ENCODE peak calls at places on chromosomes 7 and 10, in seven cellular contexts. One of them, this sample, is unnamed.

GRCh38 chr7:102264367-102264891 is 22.2 kb upstream of the SH2B2 start:
- DNase-seq in cardiac muscle cell: no peak
- DNase-seq in substantia nigra: no peak
- DNase-seq in lower lobe of right lung: no peak
- DNase-seq in adrenal gland: no peak
- DNase-seq in Panc1: no peak
- DNase-seq in effector memory CD4-positive, alpha-beta T cell: no peak
- DNase-seq in this sample: no peak

GRCh38 chr7:92461027-92462003 is 14.0 kb downstream of the GATAD1 start:
- DNase-seq in cardiac muscle cell: peak
- DNase-seq in substantia nigra: no peak
- DNase-seq in lower lobe of right lung: no peak
- DNase-seq in adrenal gland: peak
- DNase-seq in Panc1: peak
- DNase-seq in effector memory CD4-positive, alpha-beta T cell: no peak
- DNase-seq in this sample: no peak

GRCh38 chr10:71077143-71077581 is 135.2 kb upstream of the UNC5B start:
- DNase-seq in cardiac muscle cell: no peak
- DNase-seq in substantia nigra: no peak
- DNase-seq in lower lobe of right lung: no peak
- DNase-seq in adrenal gland: no peak
- DNase-seq in Panc1: no peak
- DNase-seq in effector memory CD4-positive, alpha-beta T cell: no peak
- DNase-seq in this sample: no peak

GRCh38 chr7:4996696-4997222 is 37.8 kb upstream of the MMD2 start:
- DNase-seq in cardiac muscle cell: no peak
- DNase-seq in substantia nigra: no peak
- DNase-seq in lower lobe of right lung: no peak
- DNase-seq in adrenal gland: no peak
- DNase-seq in Panc1: no peak
- DNase-seq in effector memory CD4-positive, alpha-beta T cell: no peak
- DNase-seq in this sample: no peak

GRCh38 chr10:13806419-13806818 is 219.7 kb downstream of the PRPF18 start:
- DNase-seq in cardiac muscle cell: no peak
- DNase-seq in substantia nigra: no peak
- DNase-seq in lower lobe of right lung: no peak
- DNase-seq in adrenal gland: no peak
- DNase-seq in Panc1: no peak
- DNase-seq in effector memory CD4-positive, alpha-beta T cell: no peak
- DNase-seq in this sample: no peak

GRCh38 chr10:110845756-110846620 is 25.7 kb upstream of the PDCD4 start:
- DNase-seq in cardiac muscle cell: no peak
- DNase-seq in substantia nigra: no peak
- DNase-seq in lower lobe of right lung: no peak
- DNase-seq in adrenal gland: no peak
- DNase-seq in Panc1: no peak
- DNase-seq in effector memory CD4-positive, alpha-beta T cell: no peak
- DNase-seq in this sample: no peak

GRCh38 chr7:81516898-81517297 is 252.9 kb downstream of the HGF start:
- DNase-seq in cardiac muscle cell: no peak
- DNase-seq in substantia nigra: no peak
- DNase-seq in lower lobe of right lung: no peak
- DNase-seq in adrenal gland: no peak
- DNase-seq in Panc1: no peak
- DNase-seq in effector memory CD4-positive, alpha-beta T cell: no peak
- DNase-seq in this sample: no peak

GRCh38 chr7:16712916-16713315 is 40.6 kb upstream of the TSPAN13 start:
- DNase-seq in cardiac muscle cell: no peak
- DNase-seq in substantia nigra: no peak
- DNase-seq in lower lobe of right lung: no peak
- DNase-seq in adrenal gland: no peak
- DNase-seq in Panc1: no peak
- DNase-seq in effector memory CD4-positive, alpha-beta T cell: no peak
- DNase-seq in this sample: no peak

GRCh38 chr7:82677064-82677463 is 233.5 kb upstream of the CACNA2D1 start:
- DNase-seq in cardiac muscle cell: no peak
- DNase-seq in substantia nigra: no peak
- DNase-seq in lower lobe of right lung: no peak
- DNase-seq in adrenal gland: no peak
- DNase-seq in Panc1: no peak
- DNase-seq in effector memory CD4-positive, alpha-beta T cell: no peak
- DNase-seq in this sample: no peak

GRCh38 chr7:129553861-129554530 is 51.7 kb downstream of the SMKR1 start:
- DNase-seq in cardiac muscle cell: no peak
- DNase-seq in substantia nigra: no peak
- DNase-seq in lower lobe of right lung: no peak
- DNase-seq in adrenal gland: peak
- DNase-seq in Panc1: no peak
- DNase-seq in effector memory CD4-positive, alpha-beta T cell: peak
- DNase-seq in this sample: no peak

GRCh38 chr7:7704867-7705266 is 13.5 kb downstream of the RPA3 start:
- DNase-seq in cardiac muscle cell: no peak
- DNase-seq in substantia nigra: no peak
- DNase-seq in lower lobe of right lung: no peak
- DNase-seq in adrenal gland: no peak
- DNase-seq in Panc1: no peak
- DNase-seq in effector memory CD4-positive, alpha-beta T cell: no peak
- DNase-seq in this sample: peak

GRCh38 chr7:116341222-116341907 is 131.0 kb downstream of the TES start:
- DNase-seq in cardiac muscle cell: no peak
- DNase-seq in substantia nigra: no peak
- DNase-seq in lower lobe of right lung: no peak
- DNase-seq in adrenal gland: no peak
- DNase-seq in Panc1: no peak
- DNase-seq in effector memory CD4-positive, alpha-beta T cell: no peak
- DNase-seq in this sample: no peak

GRCh38 chr7:121006731-121007315 is 18.3 kb downstream of the CPED1 start:
- DNase-seq in cardiac muscle cell: no peak
- DNase-seq in substantia nigra: no peak
- DNase-seq in lower lobe of right lung: no peak
- DNase-seq in adrenal gland: no peak
- DNase-seq in Panc1: no peak
- DNase-seq in effector memory CD4-positive, alpha-beta T cell: no peak
- DNase-seq in this sample: no peak

GRCh38 chr7:41418337-41418736 is 284.6 kb downstream of the INHBA start:
- DNase-seq in cardiac muscle cell: no peak
- DNase-seq in substantia nigra: no peak
- DNase-seq in lower lobe of right lung: no peak
- DNase-seq in adrenal gland: no peak
- DNase-seq in Panc1: no peak
- DNase-seq in effector memory CD4-positive, alpha-beta T cell: no peak
- DNase-seq in this sample: no peak

GRCh38 chr7:37817219-37817618 is 31.2 kb upstream of the NME8 start:
- DNase-seq in cardiac muscle cell: no peak
- DNase-seq in substantia nigra: no peak
- DNase-seq in lower lobe of right lung: no peak
- DNase-seq in adrenal gland: no peak
- DNase-seq in Panc1: no peak
- DNase-seq in effector memory CD4-positive, alpha-beta T cell: no peak
- DNase-seq in this sample: no peak

GRCh38 chr10:113493195-113493594 is 59.7 kb upstream of the HABP2 start:
- DNase-seq in cardiac muscle cell: no peak
- DNase-seq in substantia nigra: no peak
- DNase-seq in lower lobe of right lung: no peak
- DNase-seq in adrenal gland: no peak
- DNase-seq in Panc1: no peak
- DNase-seq in effector memory CD4-positive, alpha-beta T cell: no peak
- DNase-seq in this sample: no peak

GRCh38 chr7:52257890-52258289 is 777.5 kb upstream of the POM121L12 start:
- DNase-seq in cardiac muscle cell: peak
- DNase-seq in substantia nigra: no peak
- DNase-seq in lower lobe of right lung: no peak
- DNase-seq in adrenal gland: peak
- DNase-seq in Panc1: no peak
- DNase-seq in effector memory CD4-positive, alpha-beta T cell: no peak
- DNase-seq in this sample: no peak

GRCh38 chr7:91164948-91165845 is 99.0 kb upstream of the FZD1 start:
- DNase-seq in cardiac muscle cell: no peak
- DNase-seq in substantia nigra: no peak
- DNase-seq in lower lobe of right lung: no peak
- DNase-seq in adrenal gland: no peak
- DNase-seq in Panc1: no peak
- DNase-seq in effector memory CD4-positive, alpha-beta T cell: no peak
- DNase-seq in this sample: no peak

GRCh38 chr10:99484626-99485581 is 47.8 kb upstream of the NKX2-3 start:
- DNase-seq in cardiac muscle cell: no peak
- DNase-seq in substantia nigra: no peak
- DNase-seq in lower lobe of right lung: no peak
- DNase-seq in adrenal gland: no peak
- DNase-seq in Panc1: no peak
- DNase-seq in effector memory CD4-positive, alpha-beta T cell: no peak
- DNase-seq in this sample: no peak

GRCh38 chr10:4391683-4392082 is 434.3 kb upstream of the AKR1E2 start:
- DNase-seq in cardiac muscle cell: no peak
- DNase-seq in substantia nigra: no peak
- DNase-seq in lower lobe of right lung: no peak
- DNase-seq in adrenal gland: no peak
- DNase-seq in Panc1: no peak
- DNase-seq in effector memory CD4-positive, alpha-beta T cell: no peak
- DNase-seq in this sample: no peak

GRCh38 chr7:131076711-131077170 is 250.9 kb upstream of the MKLN1 start:
- DNase-seq in cardiac muscle cell: peak
- DNase-seq in substantia nigra: no peak
- DNase-seq in lower lobe of right lung: no peak
- DNase-seq in adrenal gland: no peak
- DNase-seq in Panc1: no peak
- DNase-seq in effector memory CD4-positive, alpha-beta T cell: no peak
- DNase-seq in this sample: no peak

GRCh38 chr10:13978844-13979227 is 351.9 kb downstream of the FRMD4A start:
- DNase-seq in cardiac muscle cell: no peak
- DNase-seq in substantia nigra: no peak
- DNase-seq in lower lobe of right lung: no peak
- DNase-seq in adrenal gland: no peak
- DNase-seq in Panc1: no peak
- DNase-seq in effector memory CD4-positive, alpha-beta T cell: no peak
- DNase-seq in this sample: no peak

GRCh38 chr10:64617071-64617470 is 1095.9 kb downstream of the REEP3 start:
- DNase-seq in cardiac muscle cell: no peak
- DNase-seq in substantia nigra: no peak
- DNase-seq in lower lobe of right lung: no peak
- DNase-seq in adrenal gland: no peak
- DNase-seq in Panc1: no peak
- DNase-seq in effector memory CD4-positive, alpha-beta T cell: no peak
- DNase-seq in this sample: no peak

GRCh38 chr10:121188005-121188404 is 336.8 kb downstream of the WDR11 start:
- DNase-seq in cardiac muscle cell: peak
- DNase-seq in substantia nigra: no peak
- DNase-seq in lower lobe of right lung: no peak
- DNase-seq in adrenal gland: no peak
- DNase-seq in Panc1: no peak
- DNase-seq in effector memory CD4-positive, alpha-beta T cell: no peak
- DNase-seq in this sample: no peak

GRCh38 chr10:66782776-66783175 is 143.1 kb upstream of the LRRTM3 start:
- DNase-seq in cardiac muscle cell: no peak
- DNase-seq in substantia nigra: no peak
- DNase-seq in lower lobe of right lung: no peak
- DNase-seq in adrenal gland: no peak
- DNase-seq in Panc1: no peak
- DNase-seq in effector memory CD4-positive, alpha-beta T cell: no peak
- DNase-seq in this sample: no peak

GRCh38 chr7:1021366-1021765 is 23.0 kb upstream of the GPR146 start:
- DNase-seq in cardiac muscle cell: no peak
- DNase-seq in substantia nigra: no peak
- DNase-seq in lower lobe of right lung: no peak
- DNase-seq in adrenal gland: no peak
- DNase-seq in Panc1: no peak
- DNase-seq in effector memory CD4-positive, alpha-beta T cell: no peak
- DNase-seq in this sample: no peak

DNA sequence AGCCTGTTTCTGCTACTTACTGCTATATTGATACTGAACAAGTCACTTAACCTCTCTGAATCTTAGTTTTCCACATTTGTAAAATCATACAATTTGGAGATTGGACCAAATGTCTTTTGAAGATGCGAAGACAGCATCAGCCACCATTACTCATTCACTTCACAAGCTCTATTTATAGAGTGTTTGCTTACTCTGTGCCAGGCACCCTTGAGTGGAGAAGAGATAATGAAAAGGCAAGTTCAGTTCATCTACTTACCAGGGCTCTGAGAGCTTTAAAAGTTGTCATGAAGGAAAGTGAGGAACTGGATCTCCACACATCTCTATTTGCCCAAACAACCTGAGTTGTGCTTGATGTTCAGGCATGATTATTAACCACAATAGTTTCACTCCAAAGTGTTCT is 277.5 kb downstream of the CSTF2T start:
- DNase-seq in cardiac muscle cell: no peak
- DNase-seq in substantia nigra: no peak
- DNase-seq in lower lobe of right lung: no peak
- DNase-seq in adrenal gland: no peak
- DNase-seq in Panc1: no peak
- DNase-seq in effector memory CD4-positive, alpha-beta T cell: no peak
- DNase-seq in this sample: no peak
- H3K27ac ChIP-seq in cardiac muscle cell: peak
- H3K27ac ChIP-seq in substantia nigra: no peak
- H3K27ac ChIP-seq in lower lobe of right lung: no peak
- H3K27ac ChIP-seq in adrenal gland: peak
- H3K27ac ChIP-seq in Panc1: no peak
- H3K27ac ChIP-seq in effector memory CD4-positive, alpha-beta T cell: no peak
- H3K27ac ChIP-seq in this sample: no peak

GRCh38 chr10:103571656-103571975 is 78.1 kb downstream of the NEURL1 start:
- DNase-seq in cardiac muscle cell: no peak
- DNase-seq in substantia nigra: no peak
- DNase-seq in lower lobe of right lung: no peak
- DNase-seq in adrenal gland: no peak
- DNase-seq in Panc1: no peak
- DNase-seq in effector memory CD4-positive, alpha-beta T cell: no peak
- DNase-seq in this sample: no peak
- H3K27ac ChIP-seq in cardiac muscle cell: no peak
- H3K27ac ChIP-seq in substantia nigra: no peak
- H3K27ac ChIP-seq in lower lobe of right lung: no peak
- H3K27ac ChIP-seq in adrenal gland: no peak
- H3K27ac ChIP-seq in Panc1: no peak
- H3K27ac ChIP-seq in effector memory CD4-positive, alpha-beta T cell: no peak
- H3K27ac ChIP-seq in this sample: no peak

DNA sequence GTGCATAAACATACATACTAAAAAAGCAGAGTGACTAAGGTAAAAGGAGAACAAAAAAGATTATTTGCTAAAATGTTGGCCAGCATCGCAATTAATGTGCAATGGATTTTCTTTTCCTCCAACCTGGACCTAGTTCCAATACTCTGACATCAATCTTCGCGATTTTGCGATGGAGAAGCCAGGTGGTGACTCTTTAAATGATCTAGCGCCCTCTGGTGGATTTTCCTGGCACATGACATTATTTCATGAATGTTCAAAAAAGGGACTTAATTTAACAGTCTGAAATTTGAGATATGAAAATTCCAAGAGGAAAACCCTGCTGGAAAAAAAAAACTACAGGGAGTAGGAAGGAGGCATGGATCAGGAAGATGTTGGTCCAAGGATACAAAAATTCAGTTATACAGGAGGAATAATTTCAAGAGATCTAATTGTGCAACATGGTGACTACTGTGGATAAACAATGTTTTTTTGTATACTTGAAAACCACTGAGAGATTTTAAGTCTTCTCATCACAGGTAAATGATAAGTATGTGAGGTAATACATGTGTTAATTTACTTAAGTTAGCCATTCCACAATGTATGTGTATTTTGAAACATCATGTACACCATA is 4.3 kb upstream of the KCNMA1 start:
- DNase-seq in cardiac muscle cell: peak
- DNase-seq in substantia nigra: no peak
- DNase-seq in lower lobe of right lung: no peak
- DNase-seq in adrenal gland: peak
- DNase-seq in Panc1: peak
- DNase-seq in effector memory CD4-positive, alpha-beta T cell: peak
- DNase-seq in this sample: no peak
- H3K27ac ChIP-seq in cardiac muscle cell: no peak
- H3K27ac ChIP-seq in substantia nigra: no peak
- H3K27ac ChIP-seq in lower lobe of right lung: no peak
- H3K27ac ChIP-seq in adrenal gland: no peak
- H3K27ac ChIP-seq in Panc1: peak
- H3K27ac ChIP-seq in effector memory CD4-positive, alpha-beta T cell: no peak
- H3K27ac ChIP-seq in this sample: no peak

GRCh38 chr7:152663101-152663740 is 12.7 kb downstream of the XRCC2 start:
- DNase-seq in cardiac muscle cell: no peak
- DNase-seq in substantia nigra: no peak
- DNase-seq in lower lobe of right lung: no peak
- DNase-seq in adrenal gland: no peak
- DNase-seq in Panc1: no peak
- DNase-seq in effector memory CD4-positive, alpha-beta T cell: no peak
- DNase-seq in this sample: no peak
- H3K27ac ChIP-seq in cardiac muscle cell: no peak
- H3K27ac ChIP-seq in substantia nigra: no peak
- H3K27ac ChIP-seq in lower lobe of right lung: no peak
- H3K27ac ChIP-seq in adrenal gland: no peak
- H3K27ac ChIP-seq in Panc1: no peak
- H3K27ac ChIP-seq in effector memory CD4-positive, alpha-beta T cell: no peak
- H3K27ac ChIP-seq in this sample: no peak

This sample was measured in keratinocyte.